ENCODE peak calls at places on chromosomes 13 and 19, in four cellular contexts. H is neural crest cell; Z is stimulated activated CD8-positive, alpha-beta memory T cell treated with anti-CD3 and anti-CD28 coated beads, Interleukin-12 subunit alpha, Interleukin-12 subunit beta, amount 100 ng/mL, for 4 hours; T is tibial artery. I is an unnamed sample.

GRCh38 chr19:49921871-49922755 is 6.9 kb upstream of the ATF5 start:
- DNase-seq in H (no peak), Z (no peak), T (no peak), I (no peak)

GRCh38 chr13:29583073-29583785 is 12.3 kb downstream of the SLC7A1 start:
- DNase-seq in H (no peak), Z (no peak), T (no peak), I (peak)

GRCh38 chr13:51230473-51231105 is 8.4 kb downstream of the FAM124A start:
- DNase-seq in H (no peak), Z (no peak), T (no peak), I (no peak)

GRCh38 chr13:71320452-71320851 is 546.6 kb downstream of the DACH1 start:
- DNase-seq in H (no peak), Z (no peak), T (no peak), I (no peak)

GRCh38 chr19:23795462-23795861 is 36.8 kb upstream of the ZNF681 start:
- DNase-seq in H (no peak), Z (no peak), T (no peak), I (no peak)

GRCh38 chr13:92984151-92984550 is 242.5 kb upstream of the GPC6 start:
- DNase-seq in H (no peak), Z (no peak), T (no peak), I (no peak)

GRCh38 chr13:102286326-102286725 is 115.5 kb downstream of the FGF14 start:
- DNase-seq in H (no peak), Z (no peak), T (no peak), I (no peak)

GRCh38 chr13:49184621-49185020 is 35.5 kb upstream of the MLNR start:
- DNase-seq in H (no peak), Z (no peak), T (no peak), I (no peak)

GRCh38 chr19:45195764-45196163 is 17.2 kb downstream of the BLOC1S3 start:
- DNase-seq in H (no peak), Z (no peak), T (no peak), I (no peak)

GRCh38 chr19:47406711-47407416 is 12.5 kb downstream of the MEIS3 start:
- DNase-seq in H (no peak), Z (no peak), T (no peak), I (no peak)

GRCh38 chr13:73018336-73018735 is 40.5 kb upstream of the KLF5 start:
- DNase-seq in H (no peak), Z (no peak), T (no peak), I (no peak)

GRCh38 chr19:44447864-44448674 is at the start of gene ZNF229:
- DNase-seq in H (peak), Z (peak), T (peak), I (peak)

GRCh38 chr19:23774156-23774971 is 15.7 kb upstream of the ZNF681 start:
- DNase-seq in H (no peak), Z (no peak), T (no peak), I (no peak)

GRCh38 chr13:109699628-109700071 is 86.7 kb downstream of the IRS2 start:
- DNase-seq in H (no peak), Z (no peak), T (no peak), I (no peak)

GRCh38 chr19:1217366-1217765 is 11.8 kb downstream of the STK11 start:
- DNase-seq in H (no peak), Z (no peak), T (no peak), I (no peak)

GRCh38 chr19:2032296-2032941 is 16.9 kb upstream of the BTBD2 start:
- DNase-seq in H (no peak), Z (no peak), T (peak), I (peak)

GRCh38 chr19:39951686-39952085 is 17.3 kb upstream of the FCGBP start:
- DNase-seq in H (no peak), Z (no peak), T (no peak), I (no peak)

GRCh38 chr19:30450101-30450500 is 77.9 kb downstream of the ZNF536 start:
- DNase-seq in H (peak), Z (no peak), T (no peak), I (no peak)

GRCh38 chr19:12163841-12164240 is 945 bp downstream of the ZNF136 start:
- DNase-seq in H (no peak), Z (no peak), T (no peak), I (no peak)

GRCh38 chr13:23044906-23045305 is 135.9 kb upstream of the SGCG start:
- DNase-seq in H (no peak), Z (no peak), T (no peak), I (no peak)

GRCh38 chr19:43316591-43317319 is 36.7 kb upstream of the CD177 start:
- DNase-seq in H (peak), Z (no peak), T (no peak), I (peak)

GRCh38 chr19:11798391-11799296 is at the start of gene ZNF491:
- DNase-seq in H (peak), Z (peak), T (peak), I (peak)

GRCh38 chr13:42524487-42525034 is 49.4 kb upstream of the TNFSF11 start:
- DNase-seq in H (no peak), Z (no peak), T (no peak), I (no peak)

GRCh38 chr19:53906211-53907192 is 2.6 kb upstream of the CACNG7 start:
- DNase-seq in H (peak), Z (peak), T (no peak), I (no peak)

GRCh38 chr13:73754727-73755292 is 379.4 kb downstream of the KLF12 start:
- DNase-seq in H (peak), Z (no peak), T (no peak), I (no peak)

GRCh38 chr19:42433503-42434260 is 6.5 kb upstream of the LIPE start:
- DNase-seq in H (peak), Z (no peak), T (no peak), I (no peak)

GRCh38 chr19:1648156-1648925 is 4.1 kb downstream of the TCF3 start:
- DNase-seq in H (no peak), Z (no peak), T (no peak), I (no peak)

GRCh38 chr19:36417752-36418286 is 625 bp downstream of the ZFP82 start:
- DNase-seq in H (peak), Z (no peak), T (no peak), I (no peak)

GRCh38 chr13:42071667-42072419 is 23.4 kb downstream of the DGKH start:
- DNase-seq in H (no peak), Z (no peak), T (no peak), I (no peak)

GRCh38 chr19:42091300-42092266 is 15.6 kb downstream of the ZNF574 start:
- DNase-seq in H (no peak), Z (no peak), T (no peak), I (no peak)

GRCh38 chr19:30204721-30205120 is 167.5 kb upstream of the ZNF536 start:
- DNase-seq in H (no peak), Z (no peak), T (no peak), I (no peak)

GRCh38 chr19:17865364-17866311 is 5.9 kb downstream of the RPL18A start:
- DNase-seq in H (no peak), Z (no peak), T (no peak), I (no peak)

GRCh38 chr19:52398091-52398461 is 427 bp downstream of the ZNF528 start:
- DNase-seq in H (no peak), Z (no peak), T (no peak), I (no peak)

GRCh38 chr19:23070353-23070781 is 46.5 kb upstream of the ZNF730 start:
- DNase-seq in H (no peak), Z (no peak), T (no peak), I (no peak)

GRCh38 chr13:113404723-113405471 is 41.0 kb upstream of the GRTP1 start:
- DNase-seq in H (no peak), Z (no peak), T (peak), I (no peak)

GRCh38 chr19:1026189-1027019 is at the start of gene CNN2:
- DNase-seq in H (peak), Z (peak), T (peak), I (peak)